ENCODE peak calls at places on chromosomes 16 and 17, in five cellular contexts. U is NT2/D1, D is mesenchymal stem cell, W is IMR-90, P is ascending aorta. I is an unnamed sample.

GRCh38 chr16:3068486-3068885 is 3.0 kb downstream of the IL32 start:
- DNase-seq in P (no peak), U (no peak), D (no peak), W (no peak), I (no peak)

GRCh38 chr17:61574542-61575351 is 16.3 kb downstream of the NACA2 start:
- DNase-seq in P (no peak), U (no peak), D (peak; percentile 42), W (peak; percentile 65), I (peak; percentile 10)

GRCh38 chr16:90023078-90023447 is 3.8 kb upstream of the DBNDD1 start:
- DNase-seq in W (no peak), D (no peak), P (no peak), U (no peak), I (no peak)

GRCh38 chr16:53055603-53056527 is 1.1 kb downstream of the CHD9 start:
- DNase-seq in U (peak; percentile 78), P (no peak), D (peak; percentile 89), W (peak; percentile 72), I (peak; percentile 73)

GRCh38 chr17:46850688-46851028 is 725 bp upstream of the WNT9B start:
- DNase-seq in P (no peak), W (no peak), U (no peak), D (no peak), I (no peak)

GRCh38 chr17:79777166-79777843 is 643 bp upstream of the CBX2 start:
- DNase-seq in W (peak; percentile 32), U (peak; percentile 49), P (no peak), D (peak; percentile 43), I (peak; percentile 20)

GRCh38 chr17:55926276-55926995 is 175.6 kb downstream of the PCTP start:
- DNase-seq in W (no peak), P (no peak), D (no peak), U (peak; percentile 30), I (no peak)

GRCh38 chr17:80793851-80794267 is 197.8 kb upstream of the CHMP6 start:
- DNase-seq in D (peak; percentile 72), P (no peak), U (no peak), W (peak; percentile 85), I (peak; percentile 39)

GRCh38 chr17:28711723-28712036 is at the start of gene PROCA1:
- DNase-seq in W (no peak), D (no peak), U (no peak), P (no peak), I (no peak)

GRCh38 chr16:4085405-4085970 is 30.8 kb downstream of the ADCY9 start:
- DNase-seq in D (no peak), P (no peak), W (no peak), U (no peak), I (no peak)

GRCh38 chr16:67258160-67258835 is 9.5 kb downstream of the SLC9A5 start:
- DNase-seq in W (no peak), D (no peak), U (no peak), P (no peak), I (no peak)

GRCh38 chr17:2814499-2815341 is 18.5 kb downstream of the RAP1GAP2 start:
- DNase-seq in U (no peak), P (no peak), D (no peak), W (no peak), I (no peak)

GRCh38 chr17:45145035-45145389 is 3.3 kb upstream of the HEXIM1 start:
- DNase-seq in D (no peak), P (no peak), U (no peak), W (no peak), I (no peak)

GRCh38 chr16:3654249-3654991 is at the start of gene DNASE1:
- DNase-seq in P (no peak), U (peak; percentile 68), D (peak; percentile 52), W (peak; percentile 36), I (peak; percentile 31)

GRCh38 chr16:50478773-50479149 is 69.4 kb upstream of the NKD1 start:
- DNase-seq in D (no peak), U (no peak), P (no peak), W (no peak), I (no peak)

GRCh38 chr16:85390511-85391174 is 222.5 kb upstream of the GSE1 start:
- DNase-seq in P (no peak), U (no peak), D (peak; percentile 95), W (peak; percentile 95), I (peak; percentile 89)

GRCh38 chr16:3731126-3731935 is 14.0 kb upstream of the TRAP1 start:
- DNase-seq in U (no peak), D (no peak), P (no peak), W (no peak), I (no peak)

GRCh38 chr16:52309761-52310416 is 237.1 kb downstream of the TOX3 start:
- DNase-seq in W (no peak), P (no peak), D (no peak), U (peak; percentile 51), I (no peak)

GRCh38 chr16:58025351-58026138 is at the start of gene MMP15:
- DNase-seq in D (peak; percentile 68), U (peak; percentile 82), P (no peak), W (peak; percentile 50), I (peak; percentile 53)

GRCh38 chr17:5789443-5789842 is 205.1 kb upstream of the NLRP1 start:
- DNase-seq in D (no peak), P (no peak), U (no peak), W (no peak), I (peak; percentile 43)

GRCh38 chr17:75595284-75595918 is 7.8 kb downstream of the MYO15B start:
- DNase-seq in P (no peak), D (no peak), W (no peak), U (no peak), I (no peak)

GRCh38 chr16:57475711-57476339 is 10.5 kb downstream of the DOK4 start:
- DNase-seq in W (peak; percentile 33), P (no peak), D (peak; percentile 76), U (peak; percentile 85), I (peak; percentile 8)

GRCh38 chr17:70137451-70138230 is 31.7 kb upstream of the KCNJ2 start:
- DNase-seq in P (no peak), D (peak; percentile 97), W (peak; percentile 95), U (no peak), I (peak; percentile 97)

GRCh38 chr17:76683011-76683755 is 27.6 kb downstream of the MXRA7 start:
- DNase-seq in P (no peak), D (peak; percentile 48), W (no peak), U (no peak), I (no peak)

GRCh38 chr17:45584092-45585036 is 93.8 kb upstream of the PLEKHM1 start:
- DNase-seq in P (peak; percentile 24), D (peak; percentile 71), W (peak; percentile 36), U (no peak), I (peak; percentile 48)

GRCh38 chr17:41500131-41500911 is 5.1 kb downstream of the KRT13 start:
- DNase-seq in P (no peak), D (peak; percentile 38), U (no peak), W (peak; percentile 76), I (peak; percentile 42)

GRCh38 chr16:3983081-3983520 is 102.6 kb upstream of the CREBBP start:
- DNase-seq in P (no peak), U (peak; percentile 78), D (peak; percentile 67), W (peak; percentile 69), I (peak; percentile 43)

GRCh38 chr17:1094591-1094990 is 85.2 kb downstream of the ABR start:
- DNase-seq in U (no peak), W (no peak), D (no peak), P (no peak), I (no peak)

GRCh38 chr17:1089915-1090314 is 89.9 kb downstream of the ABR start:
- DNase-seq in P (peak; percentile 36), U (no peak), D (no peak), W (no peak), I (no peak)

GRCh38 chr17:1091885-1092284 is 87.9 kb downstream of the ABR start:
- DNase-seq in D (no peak), P (no peak), W (no peak), U (no peak), I (no peak)

GRCh38 chr17:1090454-1091189 is 89.2 kb downstream of the ABR start:
- DNase-seq in P (no peak), W (no peak), U (no peak), D (no peak), I (no peak)

DNA sequence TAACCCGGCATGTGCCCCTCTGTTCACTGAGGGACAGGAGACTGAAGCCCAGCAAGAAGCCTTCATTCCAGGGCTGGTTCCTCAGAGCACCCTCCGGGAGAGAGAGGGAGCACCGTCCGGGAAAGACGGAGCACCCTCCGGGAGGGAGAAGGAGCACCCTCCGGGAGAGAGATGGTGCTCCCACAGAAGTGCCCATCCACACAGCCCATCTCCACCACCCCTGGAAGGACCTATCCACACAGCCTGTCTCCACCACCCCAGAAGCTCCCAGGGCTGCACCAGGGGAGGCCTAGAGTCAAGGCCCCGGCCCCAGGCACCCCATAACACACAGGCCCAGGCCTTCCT is 88.6 kb downstream of the ABR start:
- DNase-seq in W (no peak), D (no peak), P (no peak), U (no peak), I (no peak)
- H3K36me3 ChIP-seq in W (peaks cover 57% of the 10 kb centered on the region), D (peaks cover 72% of the 10 kb centered on the region), P (peaks cover 53% of the 10 kb centered on the region), U (peaks cover 38% of the 10 kb centered on the region), I (peaks cover 6% of the 10 kb centered on the region)

DNA sequence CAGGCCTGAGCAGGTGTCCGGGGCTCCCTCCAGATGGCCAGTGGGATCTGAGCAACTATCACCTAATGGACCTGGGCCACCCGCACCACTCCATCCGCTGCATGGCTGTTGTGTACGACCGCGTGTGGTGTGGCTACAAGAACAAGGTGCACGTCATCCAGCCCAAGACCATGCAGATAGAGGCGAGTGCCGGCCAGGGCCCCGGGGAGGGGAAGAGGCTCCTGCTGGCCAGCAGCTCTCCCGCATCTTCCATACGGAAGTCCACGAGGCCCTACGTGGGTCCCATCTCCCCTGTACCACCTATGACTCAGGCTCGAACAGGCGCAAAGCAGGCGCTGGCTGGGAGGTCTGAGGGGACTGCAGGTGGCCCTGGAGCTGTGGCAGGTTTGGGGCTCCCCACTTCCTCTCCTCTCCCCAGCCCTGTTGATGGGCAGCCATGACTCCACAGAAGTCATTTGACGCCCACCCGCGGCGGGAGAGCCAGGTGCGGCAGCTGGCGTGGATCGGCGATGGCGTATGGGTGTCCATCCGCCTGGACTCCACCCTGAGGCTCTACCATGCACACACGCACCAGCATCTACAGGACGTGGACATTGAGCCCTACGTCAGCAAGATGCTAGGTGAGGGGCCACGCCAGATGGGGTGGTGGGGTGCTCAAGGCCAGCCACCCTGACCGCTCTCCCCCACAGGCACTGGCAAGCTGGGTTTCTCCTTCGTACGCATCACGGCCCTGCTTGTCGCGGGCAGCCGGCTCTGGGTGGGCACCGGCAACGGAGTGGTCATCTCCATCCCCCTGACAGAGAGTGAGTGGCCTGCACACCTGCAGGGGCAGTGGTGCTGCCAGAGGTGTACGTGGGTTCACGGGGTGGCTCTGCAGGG is 4.0 kb downstream of the NME3 start:
- DNase-seq in D (no peak), W (no peak), P (no peak), U (no peak), I (no peak)
- H3K36me3 ChIP-seq in D (peaks cover 60% of the 10 kb centered on the region), W (peaks cover 64% of the 10 kb centered on the region), P (peaks cover 55% of the 10 kb centered on the region), U (peaks cover 84% of the 10 kb centered on the region), I (no peaks in the 10 kb centered on the region)

GRCh38 chr17:78176548-78177025 is 8.2 kb downstream of the SYNGR2 start:
- DNase-seq in P (no peak), W (peak; percentile 22), U (peak; percentile 30), D (peak; percentile 45), I (no peak)
- H3K36me3 ChIP-seq in P (peaks cover 9% of the 10 kb centered on the region), W (no peaks in the 10 kb centered on the region), U (peaks cover 84% of the 10 kb centered on the region), D (no peaks in the 10 kb centered on the region), I (peaks cover 4% of the 10 kb centered on the region)

DNA sequence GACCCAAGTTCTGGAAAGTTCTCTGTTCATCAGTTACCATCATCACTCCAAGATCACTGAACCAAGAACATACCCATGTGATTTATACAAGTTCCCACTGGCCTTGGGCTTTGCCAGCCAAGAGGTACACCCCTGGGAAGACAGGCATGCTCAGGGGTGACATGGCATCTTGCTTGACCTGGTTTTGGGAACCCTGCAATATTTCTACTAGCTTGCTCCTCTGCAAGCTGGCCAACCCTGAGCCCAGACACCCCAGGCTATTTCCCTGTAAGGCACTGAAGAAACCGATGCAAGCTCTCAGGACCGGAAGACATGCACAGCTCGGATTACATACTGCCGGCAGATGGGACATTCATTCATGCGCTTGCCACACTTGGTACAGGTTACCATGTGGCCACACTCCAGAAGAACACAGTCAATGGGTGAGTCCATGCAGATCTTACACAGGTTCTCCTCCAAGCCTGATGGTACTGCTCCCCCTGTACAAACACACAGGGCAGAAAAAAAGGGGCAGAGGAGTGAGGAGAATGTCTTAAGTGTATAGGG is 31.4 kb downstream of the LIG3 start:
- DNase-seq in U (no peak), D (no peak), W (peak; percentile 11), P (no peak), I (no peak)
- H3K36me3 ChIP-seq in U (peaks cover 51% of the 10 kb centered on the region), D (peaks cover 61% of the 10 kb centered on the region), W (peaks cover 28% of the 10 kb centered on the region), P (peaks cover 43% of the 10 kb centered on the region), I (peaks cover 29% of the 10 kb centered on the region)